ENCODE peak calls at places on chromosomes 12 and 14, in ten cellular contexts. E is GM13976; Q is GM04503; I is RWPE2; X is activated CD4-positive, alpha-beta T cell treated with anti-CD3 and anti-CD28 coated beads, Interleukin-2, amount 50 U/mL, for 24 hours; H is SHP77 treated with DMSO at 0.1 percent for 48 hours; P is stimulated activated CD8-positive, alpha-beta memory T cell treated with anti-CD3 and anti-CD28 coated beads, Interleukin-7, amount 100 ng/mL, for 1 hour; M is AML-193; B is KBM-7; N is AG08396. F is an unnamed sample.

GRCh38 chr14:64540208-64541202 is at the start of gene HSPA2:
- DNase-seq in E (peak), Q (peak), I (peak), X (peak), H (peak), P (peak), M (peak), B (no peak), N (peak), F (peak)

GRCh38 chr12:48013287-48013686 is 9.0 kb upstream of the COL2A1 start:
- DNase-seq in E (no peak), Q (no peak), I (no peak), X (no peak), H (no peak), P (no peak), M (no peak), B (no peak), N (no peak), F (no peak)

GRCh38 chr12:2384533-2385328 is 331.9 kb downstream of the CACNA1C start:
- DNase-seq in E (no peak), Q (peak), I (no peak), X (no peak), H (no peak), P (no peak), M (no peak), B (no peak), N (peak), F (no peak)

GRCh38 chr14:104977008-104977680 is 1.0 kb downstream of the AHNAK2 start:
- DNase-seq in E (no peak), Q (no peak), I (peak), X (no peak), H (no peak), P (no peak), M (no peak), B (no peak), N (no peak), F (no peak)

GRCh38 chr12:78119351-78119918 is 288.7 kb downstream of the NAV3 start:
- DNase-seq in E (no peak), Q (no peak), I (no peak), X (no peak), H (no peak), P (no peak), M (no peak), B (no peak), N (no peak), F (no peak)

GRCh38 chr12:32217354-32218310 is 111.0 kb downstream of the BICD1 start:
- DNase-seq in E (no peak), Q (peak), I (no peak), X (no peak), H (no peak), P (no peak), M (peak), B (no peak), N (peak), F (peak)

GRCh38 chr14:85437143-85437542 is 92.8 kb upstream of the FLRT2 start:
- DNase-seq in E (no peak), Q (no peak), I (peak), X (no peak), H (no peak), P (no peak), M (no peak), B (no peak), N (no peak), F (peak)

GRCh38 chr12:85626782-85627171 is 209.4 kb downstream of the RASSF9 start:
- DNase-seq in E (no peak), Q (no peak), I (no peak), X (no peak), H (no peak), P (no peak), M (no peak), B (no peak), N (no peak), F (no peak)

GRCh38 chr14:51554953-51555352 is 96.8 kb upstream of the FRMD6 start:
- DNase-seq in E (no peak), Q (no peak), I (no peak), X (no peak), H (no peak), P (no peak), M (no peak), B (no peak), N (peak), F (no peak)

GRCh38 chr14:21923820-21924219 is 250.2 kb upstream of the OR4E1 start:
- DNase-seq in E (no peak), Q (no peak), I (no peak), X (no peak), H (no peak), P (peak), M (peak), B (peak), N (no peak), F (no peak)

GRCh38 chr12:30942936-30943335 is 16.4 kb downstream of the TSPAN11 start:
- DNase-seq in E (no peak), Q (no peak), I (no peak), X (no peak), H (no peak), P (no peak), M (no peak), B (no peak), N (no peak), F (no peak)

GRCh38 chr12:103399986-103400385 is 95.8 kb downstream of the C12orf42 start:
- DNase-seq in E (no peak), Q (no peak), I (no peak), X (no peak), H (no peak), P (no peak), M (peak), B (peak), N (no peak), F (no peak)

GRCh38 chr12:60172696-60173095 is 576.9 kb downstream of the SLC16A7 start:
- DNase-seq in E (no peak), Q (no peak), I (no peak), X (no peak), H (no peak), P (no peak), M (no peak), B (no peak), N (no peak), F (no peak)

GRCh38 chr12:29088611-29089219 is 60.4 kb upstream of the FAR2 start:
- DNase-seq in E (peak), Q (no peak), I (no peak), X (no peak), H (no peak), P (no peak), M (peak), B (peak), N (no peak), F (no peak)

GRCh38 chr14:35362911-35363374 is 41.6 kb downstream of the NFKBIA start:
- DNase-seq in E (no peak), Q (no peak), I (no peak), X (no peak), H (no peak), P (no peak), M (no peak), B (no peak), N (no peak), F (no peak)

GRCh38 chr14:66511849-66512248 is 3.9 kb downstream of the GPHN start:
- DNase-seq in E (peak), Q (no peak), I (no peak), X (no peak), H (no peak), P (no peak), M (no peak), B (no peak), N (no peak), F (no peak)

GRCh38 chr12:121697093-121697698 is 15.4 kb upstream of the TMEM120B start:
- DNase-seq in E (peak), Q (no peak), I (no peak), X (no peak), H (peak), P (no peak), M (peak), B (peak), N (peak), F (no peak)

GRCh38 chr12:9634177-9634803 is 26.6 kb upstream of the KLRB1 start:
- DNase-seq in E (peak), Q (no peak), I (no peak), X (peak), H (no peak), P (peak), M (peak), B (peak), N (peak), F (peak)

GRCh38 chr14:95156153-95156764 is 1.1 kb downstream of the DICER1 start:
- DNase-seq in E (peak), Q (no peak), I (no peak), X (no peak), H (no peak), P (no peak), M (no peak), B (peak), N (peak), F (no peak)

GRCh38 chr12:50659690-50660424 is 104.0 kb upstream of the ATF1 start:
- DNase-seq in E (no peak), Q (no peak), I (no peak), X (no peak), H (no peak), P (no peak), M (no peak), B (no peak), N (no peak), F (no peak)

GRCh38 chr14:59829941-59830734 is 40.4 kb downstream of the RTN1 start:
- DNase-seq in E (no peak), Q (no peak), I (no peak), X (no peak), H (no peak), P (no peak), M (no peak), B (no peak), N (no peak), F (peak)

GRCh38 chr12:68804654-68805591 is 3.1 kb upstream of the MDM2 start:
- DNase-seq in E (no peak), Q (no peak), I (no peak), X (no peak), H (no peak), P (no peak), M (no peak), B (no peak), N (no peak), F (no peak)

GRCh38 chr14:67819563-67820411 is at the start of gene RAD51B:
- DNase-seq in E (peak), Q (no peak), I (peak), X (peak), H (peak), P (peak), M (peak), B (peak), N (peak), F (peak)

GRCh38 chr14:61154606-61155005 is 126.5 kb downstream of the TMEM30B start:
- DNase-seq in E (no peak), Q (no peak), I (no peak), X (no peak), H (no peak), P (no peak), M (no peak), B (no peak), N (no peak), F (no peak)

F was measured in MG63.